ENCODE peak calls at places on chromosomes 11 and 22, in nine cellular contexts. E is AML-193, V is NCI-H1105 treated with DMSO at 0.1 percent for 48 hours, Y is mammary epithelial cell, A is fibroblast of the aortic adventitia, K is mucosa of descending colon, G is pons, I is GM23248, N is substantia nigra. O is an unnamed sample.

GRCh38 chr11:93507517-93507916 is 35.7 kb downstream of the SMCO4 start:
- DNase-seq in G (no peak), A (no peak), I (no peak), K (no peak), Y (no peak), V (no peak), E (no peak), N (no peak), O (no peak)

GRCh38 chr22:36413022-36413770 is 25.4 kb upstream of the MYH9 start:
- DNase-seq in N (no peak), V (no peak), K (no peak), Y (no peak), I (peak), A (no peak), E (no peak), G (no peak), O (no peak)

GRCh38 chr11:115718945-115719344 is 214.7 kb upstream of the CADM1 start:
- DNase-seq in I (no peak), K (no peak), N (no peak), V (no peak), A (no peak), Y (no peak), E (no peak), G (no peak), O (no peak)

GRCh38 chr11:127238321-127238720 is 237.8 kb upstream of the KIRREL3 start:
- DNase-seq in G (no peak), K (no peak), I (no peak), A (no peak), E (no peak), Y (peak), N (no peak), V (peak), O (no peak)

GRCh38 chr11:125289419-125290088 is 125.0 kb downstream of the PKNOX2 start:
- DNase-seq in V (no peak), I (no peak), G (no peak), Y (no peak), K (no peak), A (no peak), E (no peak), N (no peak), O (no peak)

GRCh38 chr22:20646906-20647305 is 127.0 kb upstream of the SERPIND1 start:
- DNase-seq in A (no peak), K (no peak), Y (no peak), G (no peak), E (no peak), I (no peak), N (no peak), V (no peak), O (no peak)

GRCh38 chr11:78110830-78111229 is 28.6 kb downstream of the ALG8 start:
- DNase-seq in E (no peak), A (peak), V (no peak), G (no peak), K (no peak), N (no peak), Y (no peak), I (peak), O (no peak)

GRCh38 chr11:68994891-68995280 is 14.1 kb upstream of the MRGPRD start:
- DNase-seq in V (no peak), I (no peak), Y (no peak), N (no peak), A (no peak), K (no peak), E (no peak), G (no peak), O (no peak)

GRCh38 chr11:105151936-105152554 is 12.5 kb upstream of the CARD18 start:
- DNase-seq in E (no peak), V (no peak), K (no peak), Y (peak), A (no peak), N (no peak), G (no peak), I (peak), O (no peak)

GRCh38 chr11:70522613-70523311 is 124.4 kb downstream of the CTTN start:
- DNase-seq in E (no peak), N (no peak), K (peak), I (no peak), Y (no peak), A (no peak), G (no peak), V (no peak), O (no peak)

GRCh38 chr11:32332990-32333334 is 102.4 kb downstream of the WT1 start:
- DNase-seq in A (no peak), I (no peak), N (no peak), G (no peak), Y (no peak), E (no peak), V (no peak), K (no peak), O (no peak)

GRCh38 chr22:47374901-47375575 is 612.6 kb downstream of the TBC1D22A start:
- DNase-seq in E (no peak), K (no peak), V (no peak), A (no peak), Y (no peak), N (no peak), G (no peak), I (no peak), O (peak)

GRCh38 chr11:109978895-109979294 is 114.3 kb upstream of the ZC3H12C start:
- DNase-seq in I (no peak), V (no peak), E (no peak), K (no peak), Y (peak), A (peak), N (no peak), G (no peak), O (no peak)

GRCh38 chr11:64356498-64357411 is 2.2 kb upstream of the RPS6KA4 start:
- DNase-seq in G (no peak), N (no peak), A (peak), K (peak), I (peak), E (peak), V (no peak), Y (no peak), O (peak)

GRCh38 chr11:2574043-2574552 is 125.7 kb downstream of the KCNQ1OT1 start:
- DNase-seq in A (no peak), V (no peak), N (no peak), E (no peak), K (no peak), G (no peak), Y (no peak), I (no peak), O (no peak)

GRCh38 chr11:58498464-58498863 is 9.4 kb downstream of the OR5B21 start:
- DNase-seq in A (peak), V (no peak), N (no peak), K (peak), G (no peak), E (no peak), Y (no peak), I (no peak), O (no peak)

GRCh38 chr11:133711545-133711944 is 133.8 kb downstream of the SPATA19 start:
- DNase-seq in I (no peak), K (no peak), Y (no peak), V (no peak), N (no peak), A (no peak), G (no peak), E (no peak), O (no peak)

GRCh38 chr11:79963886-79964660 is 523.2 kb upstream of the TENM4 start:
- DNase-seq in A (no peak), Y (no peak), G (no peak), E (no peak), V (no peak), N (no peak), K (no peak), I (no peak), O (no peak)

GRCh38 chr11:65069217-65069616 is 10.9 kb upstream of the NAALADL1 start:
- DNase-seq in N (no peak), Y (peak), V (no peak), E (peak), K (no peak), I (no peak), G (no peak), A (no peak), O (no peak)

GRCh38 chr11:70270877-70271634 is 566 bp downstream of the PPFIA1 start:
- DNase-seq in I (peak), V (peak), G (no peak), N (no peak), Y (peak), K (peak), E (peak), A (peak), O (peak)

GRCh38 chr11:26490546-26490945 is 81.5 kb downstream of the MUC15 start:
- DNase-seq in Y (no peak), V (no peak), G (no peak), K (no peak), A (peak), E (no peak), I (no peak), N (no peak), O (no peak)

O was measured in Caco-2.